ENCODE peak calls at places on chromosomes 16 and 17, in five cellular contexts. S is small intestine, C is heart right ventricle, W is GM23248, E is thoracic aorta. Y is an unnamed sample. For H3K36me3, the result is how much of the 10 kb centered on the place peaks cover.

GRCh38 chr17:57405486-57406072 is 149.3 kb downstream of the MSI2 start:
- DNase-seq in E (no peak), W (no peak), C (no peak), S (no peak), Y (no peak)

GRCh38 chr17:17841620-17842025 is 4.8 kb upstream of the SREBF1 start:
- DNase-seq in E (no peak), W (no peak), S (no peak), C (peak), Y (no peak)

GRCh38 chr16:89918453-89919347 is at the start of gene MC1R:
- DNase-seq in S (no peak), E (no peak), W (peak), C (no peak), Y (no peak)

GRCh38 chr16:83136924-83137323 is 510.2 kb downstream of the CDH13 start:
- DNase-seq in W (no peak), E (no peak), C (no peak), S (peak), Y (peak)

GRCh38 chr17:47188266-47188665 is 829 bp downstream of the CDC27 start:
- DNase-seq in S (peak), W (peak), E (no peak), C (no peak), Y (peak)

GRCh38 chr17:7740481-7741001 is 23.0 kb downstream of the DNAH2 start:
- DNase-seq in E (no peak), W (no peak), C (peak), S (no peak), Y (no peak)

GRCh38 chr16:84207869-84208268 is 16.9 kb downstream of the ADAD2 start:
- DNase-seq in W (no peak), C (no peak), S (no peak), E (no peak), Y (no peak)

GRCh38 chr17:2837147-2837561 is 40.9 kb downstream of the RAP1GAP2 start:
- DNase-seq in C (no peak), W (no peak), S (no peak), E (no peak), Y (no peak)

GRCh38 chr16:86740817-86741799 is 162.8 kb downstream of the FOXL1 start:
- DNase-seq in W (peak), C (peak), E (peak), S (no peak), Y (peak)

GRCh38 chr16:67278773-67279295 is 498 bp upstream of the PLEKHG4 start:
- DNase-seq in S (peak), W (peak), C (no peak), E (no peak), Y (no peak)

GRCh38 chr16:20318437-20318836 is 8.9 kb downstream of the GP2 start:
- DNase-seq in S (no peak), C (no peak), W (no peak), E (no peak), Y (no peak)

GRCh38 chr17:50373705-50374104 is 676 bp downstream of the EME1 start:
- DNase-seq in E (no peak), C (no peak), W (no peak), S (no peak), Y (no peak)

GRCh38 chr17:787641-788221 is 5.6 kb downstream of the MRM3 start:
- DNase-seq in E (no peak), W (no peak), S (no peak), C (no peak), Y (no peak)

GRCh38 chr16:86668136-86668535 is 89.8 kb downstream of the FOXL1 start:
- DNase-seq in S (no peak), E (no peak), C (no peak), W (peak), Y (peak)

GRCh38 chr17:45019177-45019711 is 32.2 kb downstream of the DCAKD start:
- DNase-seq in S (peak), W (peak), C (peak), E (no peak), Y (no peak)

GRCh38 chr17:12365805-12366204 is 299.9 kb upstream of the MYOCD start:
- DNase-seq in W (no peak), C (peak), E (peak), S (no peak), Y (no peak)

GRCh38 chr16:67580202-67580601 is 17.9 kb downstream of the CTCF start:
- DNase-seq in W (no peak), E (no peak), C (no peak), S (no peak), Y (no peak)

GRCh38 chr16:66354321-66354854 is 12.1 kb upstream of the CDH5 start:
- DNase-seq in S (no peak), E (no peak), C (no peak), W (no peak), Y (no peak)

DNA sequence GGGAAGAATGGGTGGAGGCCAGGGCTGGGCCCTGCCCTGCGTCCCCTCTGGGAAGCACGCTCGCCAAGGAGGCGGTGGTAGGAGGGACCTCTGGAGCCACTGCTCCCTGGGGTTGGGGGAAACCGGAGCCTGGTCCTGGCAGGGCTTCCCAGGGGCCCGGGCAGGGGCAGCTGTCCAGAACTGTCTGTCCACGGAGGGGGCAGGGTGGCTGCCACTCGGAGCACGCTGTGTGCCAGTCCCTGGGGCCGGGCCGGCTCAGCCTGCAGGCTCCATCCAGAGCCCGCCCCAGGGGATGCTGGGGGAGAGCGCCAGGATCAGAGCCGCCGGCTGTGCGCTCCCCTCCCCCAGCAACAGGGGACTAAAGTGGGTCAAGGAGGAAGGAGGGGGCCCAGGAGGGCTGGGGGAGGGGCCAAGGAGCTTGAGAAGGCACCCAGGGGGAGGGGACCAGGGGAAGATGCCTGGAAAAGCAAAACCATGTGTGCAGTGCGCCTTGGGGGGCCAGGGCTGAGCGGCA is 21.4 kb downstream of the ZNF423 start:
- DNase-seq in W (peak), C (peak), E (no peak), S (no peak), Y (no peak)
- H3K36me3 ChIP-seq in W (under half), C (under half), E (under half), S (under half), Y (under half)

GRCh38 chr16:75415169-75415908 is 18.0 kb downstream of the CFDP1 start:
- DNase-seq in E (no peak), C (no peak), S (no peak), W (peak), Y (peak)

GRCh38 chr16:75416904-75417565 is 16.3 kb downstream of the CFDP1 start:
- DNase-seq in S (no peak), C (no peak), W (no peak), E (no peak), Y (no peak)

GRCh38 chr16:75413951-75414350 is 19.4 kb downstream of the CFDP1 start:
- DNase-seq in C (no peak), W (no peak), E (no peak), S (no peak), Y (no peak)
- H3K36me3 ChIP-seq in C (under half), W (under half), E (under half), S (under half), Y (under half)

GRCh38 chr17:80365001-80365965 is 49.7 kb upstream of the ENDOV start:
- DNase-seq in W (no peak), S (no peak), E (no peak), C (no peak), Y (no peak)
- H3K36me3 ChIP-seq in W (half or more), S (under half), E (half or more), C (half or more), Y (under half)

DNA sequence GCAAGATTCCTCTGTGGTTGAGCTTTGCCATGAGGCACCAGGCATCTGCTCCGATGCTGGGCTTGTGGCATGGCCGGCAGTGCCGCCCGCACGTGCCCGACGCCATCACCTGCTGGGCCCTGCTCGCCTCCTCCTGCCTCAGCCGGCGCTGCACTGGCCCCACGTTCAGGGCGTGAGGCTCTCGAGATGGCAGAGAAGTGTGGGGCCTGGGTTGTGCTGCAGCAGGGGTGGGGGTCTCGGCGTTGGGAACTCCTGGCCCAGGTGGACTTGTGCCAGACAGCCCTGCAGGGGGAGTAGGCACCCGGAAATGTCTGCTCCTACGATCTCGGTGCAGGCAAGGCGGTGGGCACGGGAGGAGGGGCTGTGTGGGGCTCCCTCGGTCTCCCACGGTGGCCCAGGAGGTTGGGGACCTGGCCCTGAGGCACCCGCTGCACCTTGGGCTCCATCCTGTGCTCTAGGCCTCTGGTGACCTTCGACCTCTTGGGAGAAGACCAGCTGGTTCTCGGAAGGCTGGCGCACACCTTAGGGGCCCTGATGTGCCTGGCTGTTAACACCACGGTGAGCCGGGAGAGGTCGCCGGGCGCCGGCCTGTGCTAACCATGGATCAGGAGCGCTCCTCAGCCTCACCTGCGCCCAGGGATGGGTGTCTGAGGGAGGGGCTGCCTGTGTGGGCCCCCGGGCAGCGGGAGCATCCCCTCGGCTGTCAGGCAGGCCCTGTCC is 13.5 kb downstream of the TELO2 start:
- DNase-seq in C (no peak), S (no peak), E (no peak), W (no peak), Y (no peak)
- H3K36me3 ChIP-seq in C (under half), S (under half), E (under half), W (under half), Y (under half)

DNA sequence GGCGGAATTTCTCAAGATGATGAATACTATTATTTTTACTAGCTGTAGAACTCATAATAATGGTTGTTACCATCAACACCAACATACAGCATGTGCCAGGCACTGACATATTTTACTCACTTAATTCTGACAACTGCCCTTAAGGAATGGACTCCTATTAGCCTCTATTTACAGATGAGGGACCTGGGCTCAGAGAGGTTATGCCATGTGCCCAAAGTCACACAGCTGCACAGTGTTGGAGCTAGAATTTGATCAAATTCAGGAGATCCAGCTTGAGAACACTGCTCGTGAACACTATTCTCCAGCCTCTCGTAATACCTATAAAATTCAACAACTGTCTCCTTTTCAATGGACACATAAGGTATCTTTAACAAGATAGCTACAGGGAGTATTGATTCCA is 97.2 kb downstream of the XYLT1 start:
- DNase-seq in S (no peak), C (no peak), E (no peak), W (no peak), Y (no peak)
- H3K36me3 ChIP-seq in S (under half), C (under half), E (under half), W (under half), Y (under half)

GRCh38 chr16:27511657-27512056 is 38.1 kb downstream of the GTF3C1 start:
- DNase-seq in C (peak), E (no peak), W (no peak), S (no peak), Y (no peak)

GRCh38 chr16:27516360-27516759 is 33.4 kb downstream of the GTF3C1 start:
- DNase-seq in S (no peak), E (no peak), C (no peak), W (no peak), Y (no peak)

GRCh38 chr16:27512061-27512460 is 37.7 kb downstream of the GTF3C1 start:
- DNase-seq in E (no peak), C (no peak), S (no peak), W (no peak), Y (no peak)

GRCh38 chr16:27515874-27516353 is 33.8 kb downstream of the GTF3C1 start:
- DNase-seq in C (no peak), E (no peak), S (peak), W (peak), Y (peak)

DNA sequence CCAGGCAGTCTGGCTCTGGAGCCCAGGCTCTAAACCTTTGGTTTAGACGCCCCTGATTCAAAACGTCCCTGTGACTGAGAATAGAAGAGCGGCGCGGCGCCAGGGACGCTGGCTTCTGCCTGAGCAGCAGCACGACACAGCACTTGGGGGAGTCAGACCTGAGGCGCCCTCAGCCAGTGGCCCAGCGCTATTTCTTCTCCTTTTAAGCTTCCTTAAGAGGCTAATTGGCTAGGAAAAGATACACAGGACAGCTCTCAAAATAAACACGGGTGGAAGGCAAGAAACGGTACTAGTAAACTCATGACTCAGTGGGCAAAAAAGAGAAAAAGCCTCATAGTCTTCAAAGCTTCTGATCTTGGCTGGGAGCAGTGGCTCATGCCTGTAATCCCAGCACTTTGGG is 34.9 kb downstream of the GTF3C1 start:
- DNase-seq in E (no peak), S (no peak), C (peak), W (no peak), Y (no peak)
- H3K36me3 ChIP-seq in E (under half), S (under half), C (half or more), W (under half), Y (under half)

DNA sequence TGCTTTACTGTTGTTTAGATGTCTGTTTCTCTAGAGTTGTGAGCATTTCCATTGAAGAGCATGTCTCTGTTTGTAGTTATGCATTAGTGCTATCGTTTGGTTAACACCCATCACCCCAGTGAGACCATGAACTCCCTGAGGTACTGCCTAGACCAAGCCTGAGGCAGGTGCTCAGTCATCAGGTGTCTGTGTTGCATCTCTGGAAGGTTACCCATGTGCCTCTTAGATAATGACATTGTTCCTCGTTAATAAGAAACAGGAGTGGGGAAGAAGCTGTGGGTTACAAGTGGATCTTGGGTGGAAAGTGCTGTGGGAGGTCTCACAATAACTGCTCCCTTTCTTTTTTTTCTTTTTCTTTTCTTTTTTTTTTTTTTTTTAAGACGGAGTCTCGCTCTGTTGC is 18.3 kb downstream of the DNAJA3 start:
- DNase-seq in W (no peak), E (no peak), C (no peak), S (no peak), Y (no peak)
- H3K36me3 ChIP-seq in W (under half), E (half or more), C (half or more), S (under half), Y (under half)

DNA sequence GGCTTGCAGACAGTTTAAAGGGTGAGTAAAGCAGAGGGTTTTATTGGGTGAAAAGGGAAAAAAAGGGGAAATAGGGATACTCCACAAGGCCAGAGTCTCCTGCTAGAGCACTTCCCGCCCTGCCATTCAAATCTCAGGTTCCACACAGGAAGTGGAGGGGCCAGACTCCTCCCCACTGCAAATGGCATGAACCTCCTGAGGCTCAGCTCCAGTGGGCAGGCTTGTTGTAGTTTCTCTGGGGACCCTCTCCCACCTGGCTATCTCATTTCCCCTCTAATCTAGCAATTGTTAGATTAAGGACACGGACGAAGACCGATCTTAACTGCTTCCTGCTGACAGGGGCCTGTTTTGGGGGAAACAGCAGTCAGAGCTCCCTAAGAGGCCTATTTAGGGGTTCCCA is 43.4 kb downstream of the TAOK1 start:
- DNase-seq in C (no peak), E (no peak), S (no peak), W (peak), Y (no peak)
- H3K36me3 ChIP-seq in C (under half), E (under half), S (under half), W (under half), Y (under half)

DNA sequence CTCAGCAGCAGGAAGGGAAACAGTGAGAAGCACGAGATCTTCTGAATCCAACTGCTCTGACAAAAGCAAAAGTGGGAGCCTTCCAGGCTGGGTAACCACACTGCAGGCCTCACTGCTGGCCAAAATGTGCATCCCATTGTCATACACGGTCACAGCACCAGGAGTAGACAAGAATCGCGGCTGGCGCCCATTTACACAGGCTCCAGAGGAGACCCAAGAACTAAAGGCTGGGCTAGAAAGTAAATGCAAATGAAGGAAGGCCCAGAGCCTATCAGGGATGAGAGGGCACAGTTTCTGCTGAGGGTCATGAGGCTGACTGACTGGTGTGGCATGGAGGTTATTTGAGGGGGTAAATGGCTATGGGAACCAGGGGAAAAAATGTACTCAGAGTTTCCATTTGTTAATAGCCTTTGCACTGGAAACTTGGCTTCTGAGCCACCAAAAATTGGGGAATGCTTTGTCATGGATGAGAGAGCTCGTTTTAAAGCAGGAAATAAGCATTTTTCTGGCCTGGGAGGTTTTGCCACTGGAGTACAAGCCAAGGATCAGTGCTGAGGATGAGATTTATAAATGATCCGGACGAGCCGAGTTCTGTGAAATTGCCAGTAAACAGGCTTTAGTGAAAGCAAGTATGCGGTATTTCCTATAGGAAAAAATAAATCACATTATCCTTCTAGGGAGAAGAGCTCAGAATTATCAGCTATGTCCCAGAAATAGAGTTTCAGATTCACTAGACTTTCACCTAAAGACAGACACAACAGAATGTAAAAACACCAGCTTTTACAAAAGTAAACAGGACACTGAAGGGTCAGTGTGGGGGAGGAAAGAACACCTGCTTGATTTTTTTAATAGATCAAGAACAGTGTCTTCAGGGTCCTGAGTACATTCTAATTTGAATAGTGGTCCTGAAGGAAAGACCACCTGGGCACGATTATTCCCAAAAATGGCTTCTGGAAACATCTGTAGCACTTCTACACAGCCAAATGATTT is 66.9 kb upstream of the GSG1L start:
- DNase-seq in C (no peak), S (no peak), E (no peak), W (peak), Y (no peak)
- H3K36me3 ChIP-seq in C (half or more), S (under half), E (under half), W (half or more), Y (under half)

Y was measured in bronchial epithelial cell.